ENCODE peak calls at places on chromosome 11, in six cellular contexts. One of them, this sample, is unnamed.

GRCh38 chr11:36077886-36078685 is 134.2 kb downstream of the LDLRAD3 start:
- DNase-seq in heart right ventricle: no peak
- DNase-seq in neuronal stem cell: no peak
- DNase-seq in DND-41: no peak
- DNase-seq in GM23248: peak
- DNase-seq in fibroblast of mammary gland: peak
- DNase-seq in this sample: no peak

GRCh38 chr11:12165237-12165875 is 55.0 kb downstream of the MICAL2 start:
- DNase-seq in heart right ventricle: no peak
- DNase-seq in neuronal stem cell: no peak
- DNase-seq in DND-41: no peak
- DNase-seq in GM23248: no peak
- DNase-seq in fibroblast of mammary gland: no peak
- DNase-seq in this sample: no peak

GRCh38 chr11:64298966-64299846 is 952 bp upstream of the CATSPERZ start:
- DNase-seq in heart right ventricle: peak
- DNase-seq in neuronal stem cell: no peak
- DNase-seq in DND-41: no peak
- DNase-seq in GM23248: peak
- DNase-seq in fibroblast of mammary gland: no peak
- DNase-seq in this sample: no peak

GRCh38 chr11:68965901-68966868 is 14.6 kb downstream of the MRGPRD start:
- DNase-seq in heart right ventricle: no peak
- DNase-seq in neuronal stem cell: no peak
- DNase-seq in DND-41: no peak
- DNase-seq in GM23248: no peak
- DNase-seq in fibroblast of mammary gland: no peak
- DNase-seq in this sample: no peak

GRCh38 chr11:4605057-4605456 is 3.0 kb downstream of the TRIM68 start:
- DNase-seq in heart right ventricle: no peak
- DNase-seq in neuronal stem cell: no peak
- DNase-seq in DND-41: no peak
- DNase-seq in GM23248: no peak
- DNase-seq in fibroblast of mammary gland: no peak
- DNase-seq in this sample: no peak

GRCh38 chr11:13033760-13034533 is 24.8 kb downstream of the RASSF10 start:
- DNase-seq in heart right ventricle: no peak
- DNase-seq in neuronal stem cell: no peak
- DNase-seq in DND-41: no peak
- DNase-seq in GM23248: no peak
- DNase-seq in fibroblast of mammary gland: no peak
- DNase-seq in this sample: no peak

GRCh38 chr11:87215236-87215635 is 177.5 kb downstream of the TMEM135 start:
- DNase-seq in heart right ventricle: no peak
- DNase-seq in neuronal stem cell: no peak
- DNase-seq in DND-41: no peak
- DNase-seq in GM23248: no peak
- DNase-seq in fibroblast of mammary gland: peak
- DNase-seq in this sample: no peak

GRCh38 chr11:40867991-40868685 is 591.3 kb downstream of the LRRC4C start:
- DNase-seq in heart right ventricle: no peak
- DNase-seq in neuronal stem cell: no peak
- DNase-seq in DND-41: no peak
- DNase-seq in GM23248: no peak
- DNase-seq in fibroblast of mammary gland: no peak
- DNase-seq in this sample: no peak

GRCh38 chr11:27183672-27184457 is 143.2 kb downstream of the BBOX1 start:
- DNase-seq in heart right ventricle: no peak
- DNase-seq in neuronal stem cell: peak
- DNase-seq in DND-41: peak
- DNase-seq in GM23248: peak
- DNase-seq in fibroblast of mammary gland: peak
- DNase-seq in this sample: peak

GRCh38 chr11:13480198-13480597 is 15.6 kb downstream of the PTH start:
- DNase-seq in heart right ventricle: no peak
- DNase-seq in neuronal stem cell: no peak
- DNase-seq in DND-41: no peak
- DNase-seq in GM23248: no peak
- DNase-seq in fibroblast of mammary gland: no peak
- DNase-seq in this sample: peak

GRCh38 chr11:73475549-73475948 is 99.3 kb downstream of the RELT start:
- DNase-seq in heart right ventricle: no peak
- DNase-seq in neuronal stem cell: no peak
- DNase-seq in DND-41: no peak
- DNase-seq in GM23248: no peak
- DNase-seq in fibroblast of mammary gland: no peak
- DNase-seq in this sample: no peak

GRCh38 chr11:48052183-48053040 is 72.1 kb downstream of the PTPRJ start:
- DNase-seq in heart right ventricle: no peak
- DNase-seq in neuronal stem cell: no peak
- DNase-seq in DND-41: no peak
- DNase-seq in GM23248: peak
- DNase-seq in fibroblast of mammary gland: no peak
- DNase-seq in this sample: peak

GRCh38 chr11:27218498-27219038 is 144.4 kb downstream of the CCDC34 start:
- DNase-seq in heart right ventricle: no peak
- DNase-seq in neuronal stem cell: no peak
- DNase-seq in DND-41: no peak
- DNase-seq in GM23248: peak
- DNase-seq in fibroblast of mammary gland: peak
- DNase-seq in this sample: no peak

GRCh38 chr11:57248780-57249383 is 11.8 kb upstream of the APLNR start:
- DNase-seq in heart right ventricle: peak
- DNase-seq in neuronal stem cell: peak
- DNase-seq in DND-41: peak
- DNase-seq in GM23248: peak
- DNase-seq in fibroblast of mammary gland: peak
- DNase-seq in this sample: peak

GRCh38 chr11:22786475-22786874 is 43.1 kb downstream of the SVIP start:
- DNase-seq in heart right ventricle: no peak
- DNase-seq in neuronal stem cell: no peak
- DNase-seq in DND-41: no peak
- DNase-seq in GM23248: no peak
- DNase-seq in fibroblast of mammary gland: no peak
- DNase-seq in this sample: no peak

GRCh38 chr11:12246989-12247388 is 130.4 kb upstream of the PARVA start:
- DNase-seq in heart right ventricle: no peak
- DNase-seq in neuronal stem cell: no peak
- DNase-seq in DND-41: no peak
- DNase-seq in GM23248: no peak
- DNase-seq in fibroblast of mammary gland: no peak
- DNase-seq in this sample: no peak

GRCh38 chr11:27116684-27117083 is 76.1 kb downstream of the BBOX1 start:
- DNase-seq in heart right ventricle: no peak
- DNase-seq in neuronal stem cell: no peak
- DNase-seq in DND-41: no peak
- DNase-seq in GM23248: peak
- DNase-seq in fibroblast of mammary gland: peak
- DNase-seq in this sample: no peak

GRCh38 chr11:118200497-118200896 is 24.1 kb upstream of the SCN2B start:
- DNase-seq in heart right ventricle: no peak
- DNase-seq in neuronal stem cell: no peak
- DNase-seq in DND-41: no peak
- DNase-seq in GM23248: no peak
- DNase-seq in fibroblast of mammary gland: no peak
- DNase-seq in this sample: no peak

GRCh38 chr11:118194835-118195627 is 18.6 kb upstream of the SCN2B start:
- DNase-seq in heart right ventricle: peak
- DNase-seq in neuronal stem cell: no peak
- DNase-seq in DND-41: no peak
- DNase-seq in GM23248: peak
- DNase-seq in fibroblast of mammary gland: peak
- DNase-seq in this sample: peak

GRCh38 chr11:118199135-118199534 is 22.7 kb upstream of the SCN2B start:
- DNase-seq in heart right ventricle: no peak
- DNase-seq in neuronal stem cell: no peak
- DNase-seq in DND-41: no peak
- DNase-seq in GM23248: no peak
- DNase-seq in fibroblast of mammary gland: no peak
- DNase-seq in this sample: no peak

GRCh38 chr11:118200901-118201680 is 23.7 kb downstream of the JAML start:
- DNase-seq in heart right ventricle: no peak
- DNase-seq in neuronal stem cell: no peak
- DNase-seq in DND-41: no peak
- DNase-seq in GM23248: no peak
- DNase-seq in fibroblast of mammary gland: no peak
- DNase-seq in this sample: no peak

DNA sequence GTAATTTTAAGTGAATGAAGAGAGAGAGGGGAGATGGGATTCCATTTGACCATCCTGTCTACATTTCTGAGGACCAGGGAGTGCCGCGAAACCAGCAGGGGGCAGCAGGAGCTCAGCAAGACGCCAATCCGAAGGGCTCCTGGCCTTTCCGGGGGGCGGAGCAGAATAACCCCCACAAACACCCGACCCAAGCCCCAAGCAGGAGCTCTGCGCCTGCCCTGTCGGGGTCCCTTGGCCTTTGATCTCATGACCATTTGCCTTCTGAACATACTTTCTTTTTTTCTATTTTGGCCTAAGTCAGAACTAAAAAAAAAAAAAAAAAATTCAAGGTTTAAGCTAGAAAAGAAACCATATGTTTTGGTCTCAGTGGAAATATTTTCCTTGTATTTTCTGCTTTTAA is 21.9 kb upstream of the SCN2B start:
- DNase-seq in heart right ventricle: peak
- DNase-seq in neuronal stem cell: no peak
- DNase-seq in DND-41: peak
- DNase-seq in GM23248: peak
- DNase-seq in fibroblast of mammary gland: peak
- DNase-seq in this sample: peak
- H3K4me3 ChIP-seq in heart right ventricle: no peak
- H3K4me3 ChIP-seq in neuronal stem cell: no peak
- H3K4me3 ChIP-seq in DND-41: no peak
- H3K4me3 ChIP-seq in GM23248: peak
- H3K4me3 ChIP-seq in fibroblast of mammary gland: no peak
- H3K4me3 ChIP-seq in this sample: no peak

GRCh38 chr11:127002669-127003259 is 2.2 kb upstream of the KIRREL3 start:
- DNase-seq in heart right ventricle: no peak
- DNase-seq in neuronal stem cell: no peak
- DNase-seq in DND-41: no peak
- DNase-seq in GM23248: peak
- DNase-seq in fibroblast of mammary gland: no peak
- DNase-seq in this sample: no peak

GRCh38 chr11:127006311-127006710 is 5.7 kb upstream of the KIRREL3 start:
- DNase-seq in heart right ventricle: no peak
- DNase-seq in neuronal stem cell: no peak
- DNase-seq in DND-41: no peak
- DNase-seq in GM23248: peak
- DNase-seq in fibroblast of mammary gland: peak
- DNase-seq in this sample: no peak

GRCh38 chr11:127000291-127000968 is at the start of gene KIRREL3:
- DNase-seq in heart right ventricle: peak
- DNase-seq in neuronal stem cell: no peak
- DNase-seq in DND-41: no peak
- DNase-seq in GM23248: peak
- DNase-seq in fibroblast of mammary gland: no peak
- DNase-seq in this sample: no peak

GRCh38 chr11:127000991-127001390 is 421 bp upstream of the KIRREL3 start:
- DNase-seq in heart right ventricle: no peak
- DNase-seq in neuronal stem cell: no peak
- DNase-seq in DND-41: no peak
- DNase-seq in GM23248: peak
- DNase-seq in fibroblast of mammary gland: no peak
- DNase-seq in this sample: no peak

DNA sequence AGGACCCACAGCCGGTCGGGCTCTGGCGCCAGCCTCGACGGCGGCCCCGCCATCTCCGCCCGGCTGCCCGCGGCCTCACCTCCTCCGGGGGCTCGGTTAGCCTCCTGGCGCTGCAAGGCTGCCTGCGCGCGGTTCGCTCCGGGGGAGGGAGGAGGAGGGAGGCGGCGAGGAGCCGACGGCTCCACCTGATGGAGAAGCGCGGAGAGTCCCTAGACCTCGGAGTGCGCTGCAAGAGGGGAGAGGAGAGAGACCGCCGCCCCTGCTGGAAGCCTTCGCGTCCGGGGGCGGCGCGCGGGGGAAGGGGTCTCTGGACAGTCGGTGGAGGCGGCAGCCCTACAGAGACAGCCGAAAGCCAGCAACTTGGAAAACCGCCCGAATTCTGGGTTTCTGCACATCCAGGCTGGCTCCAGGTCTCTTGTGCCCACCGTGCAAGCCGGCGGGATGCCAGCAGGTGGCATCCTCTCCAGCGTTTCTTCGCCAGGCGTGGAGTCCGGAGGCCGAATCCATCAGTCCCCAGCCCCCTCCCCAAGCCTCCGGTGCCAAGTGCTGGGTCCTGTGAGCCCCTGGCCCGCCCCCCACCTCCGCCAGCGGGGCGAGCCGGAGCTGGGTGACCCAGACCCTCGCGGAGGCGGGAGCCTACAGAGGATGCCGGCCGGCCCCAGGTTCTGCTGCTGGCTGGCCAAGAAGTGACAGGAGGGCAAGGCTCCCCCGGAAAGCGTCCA is 2.9 kb upstream of the KIRREL3 start:
- DNase-seq in heart right ventricle: no peak
- DNase-seq in neuronal stem cell: peak
- DNase-seq in DND-41: no peak
- DNase-seq in GM23248: peak
- DNase-seq in fibroblast of mammary gland: no peak
- DNase-seq in this sample: no peak
- H3K4me3 ChIP-seq in heart right ventricle: peak
- H3K4me3 ChIP-seq in neuronal stem cell: peak
- H3K4me3 ChIP-seq in DND-41: no peak
- H3K4me3 ChIP-seq in GM23248: peak
- H3K4me3 ChIP-seq in fibroblast of mammary gland: no peak
- H3K4me3 ChIP-seq in this sample: no peak

DNA sequence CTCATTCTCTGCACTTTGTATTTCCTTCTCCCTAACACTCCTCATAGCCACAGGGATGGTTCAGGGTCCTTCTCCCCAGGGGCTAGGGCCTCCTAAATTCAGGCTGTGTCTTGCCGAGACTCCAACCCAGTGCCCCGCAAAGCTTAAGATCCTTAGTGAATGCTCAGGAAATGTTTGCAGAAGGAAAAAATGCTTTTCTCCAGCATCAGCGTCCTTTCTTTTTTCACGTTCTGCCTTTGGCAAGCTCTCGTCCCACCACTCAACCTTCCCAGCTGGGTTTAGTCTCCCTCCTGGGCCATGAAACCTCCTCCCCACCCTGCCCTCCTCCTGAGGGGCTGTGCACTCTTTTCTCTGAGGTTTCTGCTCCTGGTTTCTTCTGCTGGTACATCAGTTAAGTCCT is 503.8 kb upstream of the B3GAT1 start:
- DNase-seq in heart right ventricle: no peak
- DNase-seq in neuronal stem cell: no peak
- DNase-seq in DND-41: no peak
- DNase-seq in GM23248: no peak
- DNase-seq in fibroblast of mammary gland: no peak
- DNase-seq in this sample: no peak
- H3K4me3 ChIP-seq in heart right ventricle: no peak
- H3K4me3 ChIP-seq in neuronal stem cell: no peak
- H3K4me3 ChIP-seq in DND-41: no peak
- H3K4me3 ChIP-seq in GM23248: no peak
- H3K4me3 ChIP-seq in fibroblast of mammary gland: no peak
- H3K4me3 ChIP-seq in this sample: no peak

DNA sequence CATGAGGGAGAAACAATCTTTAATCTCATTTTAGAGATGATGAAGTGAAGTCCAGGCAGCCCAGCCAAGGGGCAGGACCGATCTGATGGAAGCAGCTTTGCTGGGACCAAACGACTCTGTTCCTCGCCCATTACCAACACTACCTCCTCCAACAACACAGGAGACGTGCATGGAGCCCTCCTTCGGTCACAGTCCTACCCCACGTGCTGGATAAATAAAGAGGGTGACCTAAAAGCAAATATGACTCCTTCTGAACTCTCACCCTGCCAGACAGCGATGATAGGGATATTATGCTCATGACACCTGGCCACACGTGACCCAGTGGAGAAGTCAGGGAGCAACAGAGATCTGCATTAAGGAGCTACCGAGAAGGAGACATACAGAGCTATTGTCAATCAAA is 26.0 kb downstream of the SCGB1A1 start:
- DNase-seq in heart right ventricle: no peak
- DNase-seq in neuronal stem cell: no peak
- DNase-seq in DND-41: no peak
- DNase-seq in GM23248: no peak
- DNase-seq in fibroblast of mammary gland: peak
- DNase-seq in this sample: no peak
- H3K4me3 ChIP-seq in heart right ventricle: peak
- H3K4me3 ChIP-seq in neuronal stem cell: no peak
- H3K4me3 ChIP-seq in DND-41: no peak
- H3K4me3 ChIP-seq in GM23248: peak
- H3K4me3 ChIP-seq in fibroblast of mammary gland: peak
- H3K4me3 ChIP-seq in this sample: peak

This sample was measured in Caco-2.